ENCODE peak calls at places on chromosomes 3 and 15, in eight cellular contexts. Y is Peyer's patch, E is hepatocyte, U is neuronal stem cell, O is lower lobe of right lung, S is Panc1, M is uterus, Z is tibial artery. K is an unnamed sample.

GRCh38 chr15:89430530-89431341 is 65.6 kb downstream of the RHCG start:
- DNase-seq in E (peak; percentile 85), O (peak; percentile 87), Y (peak; percentile 94), Z (peak; percentile 87), M (peak; percentile 85), U (peak; percentile 85), S (peak; percentile 64), K (peak; percentile 96)

GRCh38 chr3:135706758-135707375 is 258.7 kb upstream of the PPP2R3A start:
- DNase-seq in S (no peak), U (no peak), O (no peak), Y (no peak), M (no peak), E (no peak), Z (no peak), K (no peak)

GRCh38 chr3:33060609-33061337 is 36.2 kb downstream of the GLB1 start:
- DNase-seq in U (no peak), S (no peak), M (no peak), Z (no peak), O (no peak), E (peak; percentile 62), Y (peak; percentile 83), K (no peak)

GRCh38 chr3:30294241-30294667 is 312.1 kb upstream of the TGFBR2 start:
- DNase-seq in S (no peak), E (no peak), O (no peak), Y (no peak), U (no peak), M (no peak), Z (no peak), K (no peak)

GRCh38 chr15:93703092-93703785 is 528.1 kb upstream of the MCTP2 start:
- DNase-seq in E (no peak), U (no peak), M (no peak), Z (no peak), O (no peak), Y (no peak), S (no peak), K (no peak)

GRCh38 chr3:107630779-107631178 is 108.0 kb downstream of the BBX start:
- DNase-seq in M (no peak), S (no peak), E (no peak), Y (no peak), U (no peak), O (no peak), Z (no peak), K (no peak)

GRCh38 chr15:71044006-71044405 is 71.3 kb upstream of the THSD4 start:
- DNase-seq in Z (no peak), E (no peak), Y (no peak), O (no peak), S (no peak), M (no peak), U (no peak), K (no peak)

GRCh38 chr3:2615080-2615479 is 495.1 kb downstream of the IL5RA start:
- DNase-seq in Y (no peak), O (no peak), E (no peak), S (no peak), U (no peak), M (no peak), Z (no peak), K (no peak)

GRCh38 chr3:109284071-109284470 is 32.2 kb downstream of the DPPA2 start:
- DNase-seq in S (no peak), U (no peak), E (no peak), O (no peak), Y (no peak), M (no peak), Z (no peak), K (no peak)

GRCh38 chr3:156395961-156396700 is 158.8 kb downstream of the SSR3 start:
- DNase-seq in Z (no peak), O (no peak), S (no peak), U (no peak), M (no peak), Y (no peak), E (no peak), K (no peak)

GRCh38 chr15:51006336-51006985 is 88.2 kb downstream of the TNFAIP8L3 start:
- DNase-seq in Y (no peak), S (no peak), M (no peak), E (no peak), U (no peak), O (no peak), Z (no peak), K (no peak)

GRCh38 chr15:42070276-42070965 is 23.9 kb downstream of the PLA2G4D start:
- DNase-seq in U (no peak), S (no peak), Z (peak; percentile 62), M (no peak), E (no peak), O (no peak), Y (peak; percentile 35), K (no peak)

GRCh38 chr15:42385206-42385979 is 26.1 kb downstream of the CAPN3 start:
- DNase-seq in U (peak; percentile 36), O (no peak), E (peak; percentile 81), S (peak; percentile 30), Y (peak; percentile 71), M (no peak), Z (no peak), K (no peak)

GRCh38 chr3:141383555-141384129 is 15.3 kb downstream of the ZBTB38 start:
- DNase-seq in E (no peak), O (no peak), Y (no peak), S (no peak), Z (no peak), M (no peak), U (no peak), K (no peak)

GRCh38 chr3:186121968-186122367 is 13.1 kb upstream of the ETV5 start:
- DNase-seq in E (no peak), Y (no peak), M (no peak), U (no peak), S (no peak), Z (no peak), O (peak; percentile 51), K (no peak)

GRCh38 chr15:76339302-76340197 is 3.0 kb downstream of the ISL2 start:
- DNase-seq in Z (no peak), Y (no peak), O (no peak), M (no peak), S (no peak), E (no peak), U (peak; percentile 57), K (no peak)

GRCh38 chr3:177724020-177724638 is 526.8 kb upstream of the TBL1XR1 start:
- DNase-seq in U (no peak), Z (peak; percentile 92), M (peak; percentile 43), Y (peak; percentile 60), O (peak; percentile 69), S (no peak), E (no peak), K (no peak)

GRCh38 chr3:65200312-65200711 is 512.5 kb upstream of the ADAMTS9 start:
- DNase-seq in U (no peak), Z (no peak), Y (no peak), E (peak; percentile 15), O (no peak), S (no peak), M (no peak), K (no peak)

GRCh38 chr3:189787622-189788021 is 156.4 kb downstream of the TP63 start:
- DNase-seq in E (no peak), Y (no peak), U (no peak), Z (no peak), O (no peak), S (no peak), M (no peak), K (no peak)

GRCh38 chr3:48240000-48240710 is 749 bp upstream of the ZNF589 start:
- DNase-seq in O (no peak), M (no peak), U (peak; percentile 55), S (no peak), E (no peak), Z (peak; percentile 42), Y (no peak), K (no peak)
- H3K27ac ChIP-seq in O (peak overlapping the region; percentile 88), M (peak overlapping the region; percentile 69), U (peak overlapping the region; percentile 65), S (no peak overlapping the region), E (peak overlapping the region; percentile 27), Z (peak overlapping the region; percentile 84), Y (peak overlapping the region; percentile 81), K (peak overlapping the region; percentile 85)

GRCh38 chr15:52557242-52557641 is 11.6 kb downstream of the ARPP19 start:
- DNase-seq in O (no peak), S (no peak), E (no peak), M (no peak), Y (no peak), U (no peak), Z (no peak), K (no peak)
- H3K27ac ChIP-seq in O (no peak overlapping the region), S (no peak overlapping the region), E (no peak overlapping the region), M (peak overlapping the region; percentile 40), Y (no peak overlapping the region), U (no peak overlapping the region), Z (no peak overlapping the region), K (no peak overlapping the region)

DNA sequence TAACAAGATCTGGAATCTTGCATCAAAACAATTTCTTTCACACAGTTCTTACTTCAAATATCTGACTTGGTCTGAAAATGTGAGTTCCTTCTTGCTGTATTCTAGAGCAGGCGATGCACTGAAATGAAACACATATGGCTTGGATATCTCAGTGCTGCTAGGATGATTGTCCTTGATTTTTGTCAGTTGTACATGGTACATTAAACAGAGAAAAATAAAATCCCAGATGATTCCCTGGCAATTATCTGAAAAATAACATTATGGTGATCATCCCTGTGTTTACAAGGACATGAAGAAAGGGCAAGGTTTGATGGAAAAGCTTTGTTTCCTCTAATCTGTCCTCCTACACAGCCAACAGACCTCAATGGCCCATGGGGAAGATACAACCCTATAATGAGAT is 10.6 kb downstream of the LMCD1 start:
- DNase-seq in O (no peak), S (no peak), E (no peak), Z (no peak), Y (no peak), M (no peak), U (no peak), K (no peak)
- H3K27ac ChIP-seq in O (no peak overlapping the region), S (no peak overlapping the region), E (no peak overlapping the region), Z (peak overlapping the region; percentile 81), Y (no peak overlapping the region), M (no peak overlapping the region), U (no peak overlapping the region), K (no peak overlapping the region)

GRCh38 chr15:65587094-65587493 is 23.8 kb downstream of the INTS14 start:
- DNase-seq in Z (no peak), S (no peak), E (no peak), O (no peak), Y (no peak), U (no peak), M (no peak), K (no peak)

GRCh38 chr15:65579762-65580161 is 31.2 kb downstream of the INTS14 start:
- DNase-seq in U (no peak), Y (no peak), M (no peak), Z (no peak), O (no peak), E (no peak), S (no peak), K (no peak)

GRCh38 chr15:65580287-65580686 is 30.6 kb downstream of the INTS14 start:
- DNase-seq in E (peak; percentile 31), U (no peak), M (no peak), Y (no peak), S (peak; percentile 13), O (no peak), Z (no peak), K (no peak)

GRCh38 chr15:65584241-65584640 is 26.7 kb downstream of the INTS14 start:
- DNase-seq in Y (no peak), E (no peak), M (no peak), U (no peak), Z (no peak), O (no peak), S (no peak), K (no peak)

DNA sequence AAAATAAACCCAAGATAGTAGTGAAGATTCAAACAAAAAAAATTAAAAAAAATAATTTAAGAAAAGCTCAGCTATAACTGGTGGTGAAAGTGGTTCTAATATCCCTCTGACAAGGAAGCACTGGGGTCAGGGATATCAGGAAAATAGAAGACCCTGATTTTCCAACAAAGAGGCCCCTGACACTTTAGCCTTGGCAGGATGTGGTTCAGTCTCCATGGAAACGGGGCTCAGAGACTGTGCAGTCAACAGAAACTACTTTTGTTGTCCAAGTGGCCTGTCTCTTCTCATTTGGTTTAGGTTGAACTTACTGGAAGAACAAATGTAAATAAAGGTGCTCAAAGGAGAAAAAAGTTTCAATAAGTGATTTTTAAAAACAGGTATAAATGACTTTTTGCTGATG is 27.2 kb downstream of the INTS14 start:
- DNase-seq in S (no peak), M (no peak), U (peak; percentile 5), Y (peak; percentile 66), E (peak; percentile 8), Z (no peak), O (no peak), K (no peak)
- H3K27ac ChIP-seq in S (no peak overlapping the region), M (peak overlapping the region; percentile 60), U (no peak overlapping the region), Y (peak overlapping the region; percentile 13), E (peak overlapping the region; percentile 3), Z (no peak overlapping the region), O (no peak overlapping the region), K (no peak overlapping the region)

K was measured in esophagus muscularis mucosa.